ENCODE peak calls at places on chromosomes 12 and 14, in five cellular contexts. L, D, O, Z and X are unnamed samples.

GRCh38 chr12:113063396-113064350 is 7.1 kb downstream of the DTX1 start:
- DNase-seq in D (no peak), Z (no peak), O (no peak), L (no peak), X (no peak)

GRCh38 chr12:123011701-123012100 is 31.2 kb downstream of the ARL6IP4 start:
- DNase-seq in L (no peak), O (no peak), D (no peak), Z (no peak), X (no peak)

GRCh38 chr12:111129149-111129548 is 208.8 kb upstream of the MYL2 start:
- DNase-seq in Z (no peak), O (no peak), L (no peak), D (no peak), X (no peak)

GRCh38 chr12:113071427-113072112 is 15.0 kb downstream of the DTX1 start:
- DNase-seq in L (no peak), D (no peak), O (no peak), Z (no peak), X (no peak)

GRCh38 chr14:93081875-93082570 is 33.7 kb downstream of the ITPK1 start:
- DNase-seq in Z (peak; percentile 75), L (no peak), O (no peak), D (no peak), X (no peak)

GRCh38 chr12:52568111-52568510 is 5.5 kb downstream of the KRT74 start:
- DNase-seq in Z (no peak), D (no peak), O (no peak), L (no peak), X (no peak)

GRCh38 chr12:78928200-78929074 is 63.9 kb downstream of the SYT1 start:
- DNase-seq in O (peak; percentile 93), L (peak; percentile 96), Z (no peak), D (no peak), X (no peak)

GRCh38 chr14:51828017-51828797 is 32.2 kb upstream of the GNG2 start:
- DNase-seq in D (peak; percentile 17), Z (peak; percentile 87), L (peak; percentile 82), O (peak; percentile 62), X (no peak)

GRCh38 chr14:104136472-104137296 is 1.7 kb upstream of the KIF26A start:
- DNase-seq in O (no peak), L (no peak), Z (peak; percentile 39), D (peak; percentile 13), X (no peak)

GRCh38 chr12:51349026-51349425 is 2.5 kb upstream of the CELA1 start:
- DNase-seq in D (no peak), O (peak; percentile 59), L (peak; percentile 90), Z (no peak), X (no peak)

GRCh38 chr12:24909667-24910066 is 39.2 kb downstream of the BCAT1 start:
- DNase-seq in L (peak; percentile 96), O (peak; percentile 97), Z (peak; percentile 59), D (peak; percentile 38), X (peak; percentile 24)

GRCh38 chr14:82385043-82385442 is 851.4 kb upstream of the SEL1L start:
- DNase-seq in Z (no peak), O (no peak), L (no peak), D (no peak), X (no peak)

DNA sequence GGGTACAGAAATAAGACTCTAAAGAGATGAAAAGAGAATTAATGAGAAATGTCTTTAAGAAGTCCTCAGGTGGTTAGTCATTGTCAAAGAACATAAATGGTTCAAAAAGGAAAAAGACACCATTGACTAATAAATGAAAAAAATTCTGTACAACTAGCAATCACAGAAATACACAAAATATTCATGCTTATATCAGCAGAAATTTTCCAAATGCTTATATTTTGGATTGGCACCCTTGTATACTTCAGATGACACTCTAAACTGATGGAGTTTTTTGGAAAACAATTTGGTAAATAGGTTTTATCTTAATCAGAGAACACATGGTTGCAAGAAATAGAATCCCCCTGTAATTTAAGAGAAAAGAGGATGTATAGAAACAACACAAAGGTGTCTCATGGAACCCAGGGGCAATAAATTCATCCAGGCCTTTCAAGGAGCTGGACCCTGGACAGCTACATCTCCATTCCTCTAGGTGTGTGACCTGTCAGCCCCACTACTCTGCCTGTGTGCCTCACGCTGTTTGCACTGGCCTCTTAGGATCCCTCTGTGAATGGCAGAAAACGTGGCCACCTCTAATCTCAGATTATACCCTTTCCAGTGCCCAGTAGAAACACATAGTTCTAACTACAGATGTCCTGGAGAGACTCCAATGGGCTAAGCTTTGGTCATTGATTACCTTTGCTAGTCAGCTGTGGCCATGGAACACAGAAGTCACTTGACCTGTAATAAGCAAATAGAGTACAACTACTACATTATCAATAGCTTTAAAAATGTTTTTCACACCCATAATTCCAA is 110.2 kb downstream of the FGD4 start:
- DNase-seq in O (no peak), D (no peak), Z (no peak), L (no peak), X (no peak)
- H3K4me1 ChIP-seq in O (peaks cover 3% of the 10 kb centered on the region), D (peaks cover 69% of the 10 kb centered on the region), Z (no peaks in the 10 kb centered on the region), L (peaks cover 6% of the 10 kb centered on the region), X (no peaks in the 10 kb centered on the region)

GRCh38 chr12:1632702-1633101 is 3.7 kb downstream of the WNT5B start:
- DNase-seq in O (no peak), D (no peak), L (no peak), Z (no peak), X (no peak)

GRCh38 chr12:1630827-1631591 is 2.0 kb downstream of the WNT5B start:
- DNase-seq in O (peak; percentile 77), L (no peak), Z (no peak), D (no peak), X (no peak)

GRCh38 chr12:1630081-1630826 is 1.2 kb downstream of the WNT5B start:
- DNase-seq in D (peak; percentile 63), Z (peak; percentile 61), O (no peak), L (no peak), X (peak; percentile 57)

GRCh38 chr12:1629338-1630080 is 478 bp downstream of the WNT5B start:
- DNase-seq in O (no peak), D (no peak), L (no peak), Z (no peak), X (peak; percentile 52)

DNA sequence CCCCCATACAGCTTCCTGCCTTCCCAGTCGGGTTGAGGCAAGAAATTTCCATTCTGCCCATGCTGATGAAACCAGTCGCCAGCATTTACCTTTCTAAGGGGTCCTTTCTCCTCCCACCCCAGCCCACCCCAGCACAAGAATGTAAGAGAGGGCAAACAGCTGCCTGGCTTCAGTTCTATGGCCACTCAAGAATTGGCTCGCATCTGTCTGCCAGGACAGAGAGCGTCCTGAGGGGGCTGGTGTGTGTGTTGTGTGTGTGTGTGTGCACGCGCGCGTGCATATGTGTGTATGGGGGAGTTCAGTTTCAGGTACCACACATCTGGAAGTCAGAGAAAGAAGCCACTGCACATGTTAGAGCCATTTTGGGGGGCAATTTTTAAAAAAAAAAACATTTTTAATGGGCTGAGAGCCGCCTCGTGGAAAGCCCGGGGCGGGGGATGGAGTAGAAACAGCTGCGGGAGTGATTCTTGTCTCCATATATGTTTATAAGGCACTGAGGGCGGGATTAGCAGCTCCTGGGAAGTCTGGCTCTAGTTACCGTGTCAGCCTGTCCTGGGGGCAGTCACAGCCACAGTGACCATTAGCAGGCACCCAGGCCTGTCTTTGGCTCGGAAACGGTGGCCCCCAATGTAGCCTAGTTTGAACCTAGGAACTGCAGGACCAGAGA is at the start of gene WNT5B:
- DNase-seq in D (no peak), O (no peak), L (no peak), Z (no peak), X (no peak)
- H3K4me1 ChIP-seq in D (peaks cover 60% of the 10 kb centered on the region), O (peaks cover 21% of the 10 kb centered on the region), L (no peaks in the 10 kb centered on the region), Z (peaks cover 4% of the 10 kb centered on the region), X (peaks cover 14% of the 10 kb centered on the region)

GRCh38 chr12:1591543-1591942 is 2.8 kb downstream of the FBXL14 start:
- DNase-seq in L (no peak), D (no peak), Z (no peak), O (peak; percentile 59), X (no peak)
- H3K4me1 ChIP-seq in L (peaks cover 26% of the 10 kb centered on the region), D (peaks cover 79% of the 10 kb centered on the region), Z (peaks cover 6% of the 10 kb centered on the region), O (peaks cover 25% of the 10 kb centered on the region), X (peaks cover 3% of the 10 kb centered on the region)

GRCh38 chr12:117388865-117389508 is 27.6 kb upstream of the NOS1 start:
- DNase-seq in D (no peak), O (no peak), L (no peak), Z (no peak), X (no peak)
- H3K4me1 ChIP-seq in D (no peaks in the 10 kb centered on the region), O (no peaks in the 10 kb centered on the region), L (no peaks in the 10 kb centered on the region), Z (no peaks in the 10 kb centered on the region), X (no peaks in the 10 kb centered on the region)

DNA sequence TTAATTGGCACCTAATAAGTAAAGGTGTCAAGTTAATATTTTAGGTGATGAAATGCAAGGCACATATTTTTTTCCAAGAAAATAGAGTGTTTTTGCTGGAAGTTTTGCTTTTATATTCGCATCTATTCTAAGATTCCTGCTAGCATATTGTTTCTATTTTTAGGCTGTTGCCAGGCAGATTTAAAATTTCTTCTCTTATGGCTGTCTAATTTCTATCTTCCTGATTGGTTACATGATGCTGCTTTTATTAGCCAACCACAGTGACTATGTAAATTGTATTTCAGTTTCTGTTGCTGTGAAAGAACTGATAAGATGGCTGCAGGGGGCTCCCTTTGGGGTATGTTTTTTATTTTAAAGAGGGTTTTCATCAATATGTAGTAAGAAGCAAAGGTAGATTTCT is 42.7 kb downstream of the ATF7IP start:
- DNase-seq in O (peak; percentile 50), D (no peak), Z (no peak), L (no peak), X (no peak)
- H3K4me1 ChIP-seq in O (no peaks in the 10 kb centered on the region), D (peaks cover 74% of the 10 kb centered on the region), Z (no peaks in the 10 kb centered on the region), L (peaks cover 29% of the 10 kb centered on the region), X (no peaks in the 10 kb centered on the region)

GRCh38 chr14:54722791-54723432 is 156.0 kb downstream of the SAMD4A start:
- DNase-seq in O (peak; percentile 36), Z (no peak), L (peak; percentile 46), D (no peak), X (no peak)
- H3K4me1 ChIP-seq in O (peaks cover 25% of the 10 kb centered on the region), Z (no peaks in the 10 kb centered on the region), L (peaks cover 4% of the 10 kb centered on the region), D (peaks cover 78% of the 10 kb centered on the region), X (no peaks in the 10 kb centered on the region)

DNA sequence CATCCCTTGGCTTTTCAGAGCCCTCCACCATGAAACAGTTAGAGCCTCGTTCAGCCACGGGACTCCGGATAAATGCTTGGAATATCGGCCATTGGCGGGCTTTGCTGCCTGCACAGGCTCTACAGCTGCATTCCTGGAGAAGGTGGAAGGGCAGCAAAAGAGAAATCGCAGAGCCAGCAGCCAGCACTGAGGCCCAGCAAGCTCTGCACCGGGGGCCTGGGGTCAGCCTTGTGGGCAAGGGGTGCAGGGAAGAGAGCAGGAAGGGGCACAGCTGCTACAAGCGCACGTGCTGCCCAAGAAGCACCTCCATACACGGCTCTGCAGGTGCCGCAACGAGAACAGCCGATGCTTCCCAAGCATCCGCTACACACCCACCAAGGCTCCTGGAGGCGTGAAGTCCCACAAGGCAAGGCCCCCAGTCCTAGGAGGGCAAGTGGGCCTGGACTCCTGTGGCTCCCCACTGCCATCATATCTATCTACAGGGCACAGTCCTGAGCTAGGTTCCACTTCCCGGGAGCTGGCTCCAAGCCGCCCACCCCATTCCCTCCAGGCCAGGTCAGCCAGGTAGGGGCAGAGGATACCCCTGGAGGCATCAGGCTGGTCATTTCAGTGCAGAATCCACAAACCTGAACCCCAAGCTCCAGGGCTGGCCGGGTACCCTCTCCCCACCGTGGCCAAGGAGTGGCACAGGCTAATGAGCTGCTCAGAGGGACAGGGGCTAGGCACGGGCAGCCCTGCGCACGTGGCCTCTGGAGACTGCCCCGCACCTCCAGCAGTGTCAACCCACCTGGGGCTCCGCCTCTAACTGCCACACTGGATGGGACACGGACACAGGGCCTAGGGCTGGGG is 40.2 kb downstream of the CCNK start:
- DNase-seq in O (no peak), D (peak; percentile 13), L (no peak), Z (no peak), X (no peak)
- H3K4me1 ChIP-seq in O (peaks cover 32% of the 10 kb centered on the region), D (peaks cover 61% of the 10 kb centered on the region), L (peaks cover 7% of the 10 kb centered on the region), Z (no peaks in the 10 kb centered on the region), X (peaks cover 26% of the 10 kb centered on the region)